ENCODE peak calls at places on chromosomes 3 and 15, in nine cellular contexts. M is fibroblast of the aortic adventitia, S is endothelial cell, I is HFFc6, V is uterus, T is MCF 10A, O is OCI-LY7, A is upper lobe of left lung, J is brain microvascular endothelial cell. B is an unnamed sample.
A peak's percentile ranks its signal among the peaks of the same experiment; 100 is the strongest.

GRCh38 chr15:26615188-26615926 is 157.5 kb downstream of the GABRB3 start:
- DNase-seq in O (no peak), T (no peak), S (no peak), V (no peak), J (no peak), I (no peak), A (no peak), M (no peak), B (no peak)

GRCh38 chr3:43155464-43156121 is 49.7 kb upstream of the POMGNT2 start:
- DNase-seq in M (peak; percentile 86), I (peak; percentile 83), A (peak; percentile 52), S (peak; percentile 72), O (no peak), T (peak; percentile 88), J (peak; percentile 78), V (peak; percentile 78), B (no peak)

GRCh38 chr3:25537476-25537875 is 109.4 kb downstream of the RARB start:
- DNase-seq in O (no peak), A (no peak), I (no peak), J (no peak), T (no peak), M (no peak), V (no peak), S (no peak), B (no peak)

GRCh38 chr3:189833996-189834395 is 202.8 kb downstream of the TP63 start:
- DNase-seq in T (peak; percentile 99), O (no peak), J (no peak), I (no peak), S (no peak), V (no peak), A (no peak), M (no peak), B (no peak)

GRCh38 chr3:31953636-31954035 is 27.4 kb downstream of the OSBPL10 start:
- DNase-seq in M (no peak), J (no peak), A (no peak), V (no peak), T (no peak), O (peak; percentile 43), S (no peak), I (no peak), B (no peak)

GRCh38 chr3:88167173-88167572 is 17.4 kb downstream of the C3orf38 start:
- DNase-seq in S (no peak), J (no peak), V (no peak), T (no peak), I (no peak), A (no peak), O (no peak), M (no peak), B (no peak)

GRCh38 chr15:33309602-33310276 is 1.0 kb upstream of the RYR3 start:
- DNase-seq in O (peak; percentile 27), S (peak; percentile 49), A (no peak), M (no peak), I (no peak), V (peak; percentile 59), J (no peak), T (no peak), B (no peak)

GRCh38 chr15:92954578-92954977 is 54.5 kb downstream of the CHD2 start:
- DNase-seq in A (no peak), J (no peak), V (no peak), I (no peak), M (no peak), T (peak; percentile 38), O (peak; percentile 25), S (no peak), B (no peak)

GRCh38 chr3:135034291-135034768 is 239.3 kb downstream of the EPHB1 start:
- DNase-seq in T (no peak), A (no peak), J (no peak), V (no peak), M (no peak), I (no peak), S (no peak), O (no peak), B (no peak)

GRCh38 chr3:118705827-118706226 is 328.8 kb downstream of the IGSF11 start:
- DNase-seq in V (no peak), S (no peak), J (no peak), I (no peak), T (no peak), O (no peak), A (no peak), M (no peak), B (no peak)

GRCh38 chr3:147915057-147915456 is 505.9 kb downstream of the ZIC1 start:
- DNase-seq in I (no peak), M (peak; percentile 79), S (no peak), J (no peak), V (no peak), T (no peak), O (no peak), A (no peak), B (no peak)

GRCh38 chr3:186842426-186843038 is at the start of gene ADIPOQ:
- DNase-seq in V (no peak), M (no peak), A (no peak), T (no peak), I (no peak), O (no peak), S (no peak), J (no peak), B (no peak)

GRCh38 chr3:196559826-196560225 is 8.5 kb downstream of the WDR53 start:
- DNase-seq in J (no peak), V (no peak), I (no peak), O (no peak), M (no peak), T (no peak), S (no peak), A (no peak), B (no peak)

GRCh38 chr3:104977719-104978118 is 389.0 kb upstream of the ALCAM start:
- DNase-seq in A (no peak), T (no peak), J (no peak), V (no peak), I (no peak), M (no peak), O (no peak), S (no peak), B (no peak)

GRCh38 chr3:173733029-173733652 is 335.6 kb downstream of the NLGN1 start:
- DNase-seq in S (no peak), T (peak; percentile 52), J (peak; percentile 62), A (no peak), V (no peak), M (peak; percentile 75), O (peak; percentile 8), I (peak; percentile 64), B (no peak)

DNA sequence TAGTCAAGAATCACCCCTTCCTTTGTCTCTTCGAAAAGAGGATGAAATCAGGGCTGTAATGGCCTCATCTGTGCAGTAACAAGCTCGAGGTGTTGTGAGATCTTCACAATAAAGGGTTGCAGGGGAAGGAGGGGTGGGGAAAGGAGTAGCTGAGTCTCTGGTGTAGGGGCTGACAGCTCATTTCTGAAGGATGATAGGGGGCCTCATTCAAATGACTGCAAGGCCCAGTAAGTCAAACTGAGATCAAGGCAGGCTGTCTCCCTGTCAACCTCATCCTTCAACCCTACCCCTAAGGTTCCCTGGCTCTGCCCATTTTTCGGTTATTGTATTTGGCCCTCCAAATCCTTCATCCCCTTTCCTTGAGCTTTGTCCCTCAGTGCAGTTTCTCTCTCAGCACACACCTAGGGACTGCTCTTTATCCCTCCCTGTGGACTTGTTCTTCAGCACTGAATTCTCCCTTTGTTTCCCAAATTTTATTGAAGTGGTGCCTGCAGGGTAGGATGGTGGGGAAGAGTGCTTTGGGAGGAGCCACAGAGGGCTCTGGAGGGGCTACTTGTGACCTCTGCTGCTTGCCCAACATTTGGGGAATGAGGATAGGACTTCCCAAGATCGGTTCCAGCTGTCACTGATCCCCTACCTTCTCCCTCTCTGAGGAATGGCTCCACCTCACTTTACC is 38.1 kb downstream of the ZNF589 start:
- DNase-seq in A (no peak), S (no peak), O (no peak), J (no peak), V (no peak), T (no peak), M (no peak), I (no peak), B (no peak)
- TF ChIP-seq CTCF in A (no peak), S (no peak), O (no peak), J (no peak), V (no peak), T (no peak), M (no peak), I (no peak), B (no peak)

DNA sequence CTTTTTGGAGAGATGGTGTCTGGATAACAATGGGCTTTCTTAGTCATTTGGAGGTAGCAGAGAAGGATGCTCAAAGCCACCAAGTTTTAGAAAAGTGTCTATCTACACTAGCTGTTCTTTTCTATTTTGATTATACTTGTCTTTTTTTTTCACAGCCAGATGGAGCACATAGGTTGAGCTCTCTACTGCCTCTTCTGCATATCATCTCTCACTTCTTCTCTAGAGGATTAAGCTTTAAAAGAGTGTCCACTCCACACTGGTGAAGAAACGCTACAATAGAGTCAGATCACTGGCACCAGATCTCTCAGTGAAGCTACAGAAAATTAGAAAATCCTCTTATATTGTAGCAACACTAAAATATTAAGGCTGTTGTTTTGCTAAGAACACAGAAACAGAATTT is 145.3 kb upstream of the MBNL1 start:
- DNase-seq in V (no peak), S (no peak), T (no peak), O (no peak), A (no peak), I (no peak), M (peak; percentile 25), J (no peak), B (no peak)
- TF ChIP-seq CTCF in V (peak; percentile 10), S (no peak), T (no peak), O (no peak), A (no peak), I (no peak), M (no peak), J (peak; percentile 35), B (no peak)

GRCh38 chr3:100953103-100953502 is 40.1 kb downstream of the ABI3BP start:
- DNase-seq in V (no peak), J (no peak), S (no peak), A (no peak), T (no peak), I (no peak), O (no peak), M (no peak), B (no peak)
- TF ChIP-seq CTCF in V (no peak), J (no peak), S (peak; percentile 24), A (no peak), T (no peak), I (peak; percentile 37), O (no peak), M (no peak), B (no peak)

GRCh38 chr15:101579766-101580165 is 72.4 kb downstream of the TM2D3 start:
- DNase-seq in T (peak; percentile 77), O (no peak), I (peak; percentile 3), S (no peak), A (no peak), V (no peak), M (no peak), J (peak; percentile 46), B (no peak)

GRCh38 chr15:101583284-101583683 is 68.9 kb downstream of the TM2D3 start:
- DNase-seq in A (no peak), T (no peak), V (no peak), J (no peak), S (no peak), O (no peak), I (no peak), M (no peak), B (no peak)

DNA sequence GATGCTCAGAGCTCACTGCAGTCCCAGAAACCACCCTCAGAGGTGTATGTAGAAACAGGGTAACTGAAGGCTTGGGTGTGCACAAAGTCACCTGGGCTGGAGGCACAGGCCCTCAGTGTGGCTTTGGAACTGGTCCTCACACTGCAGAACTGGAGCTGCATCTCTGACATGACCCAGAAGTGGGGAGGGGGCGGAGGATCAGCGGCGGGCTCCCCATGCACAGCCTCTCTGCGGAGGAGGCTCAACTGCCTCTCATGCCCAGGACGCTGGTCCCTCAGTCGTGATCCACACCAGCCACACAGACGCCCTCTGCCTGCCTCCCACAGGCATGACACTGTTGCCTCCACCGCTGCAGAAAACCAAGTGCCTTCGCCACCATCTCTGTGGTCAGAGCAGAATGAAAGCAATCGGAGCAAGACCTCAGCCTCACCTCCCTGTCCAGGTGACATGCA is 73.7 kb downstream of the TM2D3 start:
- DNase-seq in S (peak; percentile 30), T (peak; percentile 26), A (no peak), J (no peak), V (no peak), M (peak; percentile 15), I (no peak), O (no peak), B (no peak)
- TF ChIP-seq CTCF in S (no peak), T (no peak), A (peak; percentile 47), J (peak; percentile 72), V (no peak), M (peak; percentile 56), I (peak; percentile 55), O (peak; percentile 18), B (no peak)